ENCODE peak calls at places on chromosomes 4 and X, in seven cellular contexts. P is OCI-LY7, Q is thoracic aorta, Z is SK-N-SH, J is hepatocyte, M is GM12878, K is transverse colon. I is an unnamed sample. For H3K4me1, the result is how much of the 10 kb centered on the place peaks cover.

GRCh38 chr4:152099555-152099954 is 338.7 kb upstream of the GATB start:
- DNase-seq in K (no peak), P (no peak), Q (no peak), Z (no peak), M (no peak), J (no peak), I (no peak)

GRCh38 chrX:9464435-9465371 is at the start of gene TBL1X:
- DNase-seq in P (peak), K (peak), Q (no peak), Z (peak), J (peak), M (no peak), I (peak)

GRCh38 chrX:48934581-48935331 is 15.9 kb upstream of the PIM2 start:
- DNase-seq in Q (no peak), Z (no peak), J (no peak), P (no peak), K (no peak), M (no peak), I (no peak)

GRCh38 chr4:126705271-126705670 is 927.5 kb upstream of the INTU start:
- DNase-seq in K (no peak), P (no peak), M (no peak), J (no peak), Z (no peak), Q (no peak), I (no peak)

GRCh38 chrX:133415276-133416105 is at the start of gene GPC4:
- DNase-seq in P (no peak), Q (no peak), J (peak), Z (peak), K (peak), M (no peak), I (peak)

GRCh38 chrX:17374619-17375360 is at the start of gene NHS:
- DNase-seq in Q (no peak), J (peak), P (no peak), M (no peak), Z (peak), K (peak), I (peak)

GRCh38 chr4:2363056-2363719 is 55.3 kb downstream of the ZFYVE28 start:
- DNase-seq in Z (no peak), Q (no peak), K (no peak), P (no peak), J (peak), M (no peak), I (peak)

GRCh38 chrX:81348388-81348787 is 146.5 kb downstream of the SH3BGRL start:
- DNase-seq in Z (no peak), K (no peak), M (no peak), J (no peak), P (no peak), Q (no peak), I (no peak)

GRCh38 chrX:48022740-48023139 is 16.0 kb downstream of the SPACA5 start:
- DNase-seq in Q (no peak), M (no peak), K (no peak), J (no peak), P (no peak), Z (no peak), I (no peak)

GRCh38 chr4:77172336-77172735 is 15.3 kb downstream of the CCNG2 start:
- DNase-seq in P (no peak), M (no peak), Z (no peak), J (no peak), Q (no peak), K (no peak), I (no peak)

GRCh38 chr4:123621072-123621705 is 224.6 kb downstream of the SPRY1 start:
- DNase-seq in Z (no peak), J (no peak), M (no peak), Q (no peak), P (no peak), K (no peak), I (peak)

GRCh38 chr4:15413623-15414019 is 14.2 kb upstream of the C1QTNF7 start:
- DNase-seq in Z (no peak), J (no peak), Q (no peak), P (no peak), M (no peak), K (no peak), I (no peak)

GRCh38 chrX:17390325-17390992 is 15.5 kb downstream of the NHS start:
- DNase-seq in Z (no peak), P (no peak), J (no peak), K (no peak), Q (no peak), M (no peak), I (no peak)

GRCh38 chrX:7132335-7133035 is 15.0 kb upstream of the STS start:
- DNase-seq in J (peak), Z (no peak), M (no peak), Q (no peak), P (peak), K (peak), I (no peak)

GRCh38 chrX:23902419-23902818 is 5.3 kb downstream of the APOO start:
- DNase-seq in Q (no peak), K (no peak), Z (peak), J (peak), P (peak), M (no peak), I (no peak)

GRCh38 chrX:23901805-23902204 is 5.9 kb downstream of the APOO start:
- DNase-seq in K (peak), Q (peak), Z (peak), J (peak), M (peak), P (peak), I (no peak)

GRCh38 chrX:23898412-23898959 is 9.3 kb downstream of the APOO start:
- DNase-seq in K (no peak), J (no peak), P (no peak), Z (no peak), Q (no peak), M (no peak), I (no peak)

GRCh38 chrX:23900220-23900797 is 7.4 kb downstream of the APOO start:
- DNase-seq in J (no peak), Z (no peak), P (no peak), Q (no peak), M (no peak), K (no peak), I (peak)

GRCh38 chrX:23901065-23901464 is 6.7 kb downstream of the APOO start:
- DNase-seq in K (no peak), P (no peak), Q (no peak), Z (no peak), M (no peak), J (peak), I (no peak)
- H3K27ac ChIP-seq in K (peak), P (no peak), Q (peak), Z (peak), M (peak), J (peak), I (peak)

GRCh38 chrX:104324461-104324860 is 69.7 kb upstream of the ESX1 start:
- DNase-seq in M (no peak), Z (no peak), J (no peak), P (no peak), K (no peak), Q (no peak), I (no peak)

GRCh38 chrX:104315555-104315954 is 60.8 kb upstream of the ESX1 start:
- DNase-seq in P (no peak), K (no peak), M (no peak), J (no peak), Z (no peak), Q (no peak), I (no peak)

GRCh38 chrX:104318330-104319009 is 63.7 kb upstream of the ESX1 start:
- DNase-seq in M (no peak), Z (no peak), Q (no peak), P (no peak), K (peak), J (peak), I (no peak)

GRCh38 chrX:104316739-104317138 is 62.0 kb upstream of the ESX1 start:
- DNase-seq in M (no peak), P (no peak), Q (no peak), Z (no peak), J (no peak), K (no peak), I (no peak)

GRCh38 chrX:104319346-104319745 is 64.6 kb upstream of the ESX1 start:
- DNase-seq in Q (no peak), P (no peak), Z (no peak), K (no peak), J (no peak), M (no peak), I (no peak)
- H3K4me1 ChIP-seq in Q (under half), P (under half), Z (under half), K (under half), J (under half), M (under half), I (under half)

GRCh38 chr4:22237846-22238513 is 277.9 kb downstream of the ADGRA3 start:
- DNase-seq in J (peak), K (peak), P (no peak), Z (no peak), Q (no peak), M (no peak), I (no peak)

GRCh38 chr4:22240814-22241213 is 275.1 kb downstream of the ADGRA3 start:
- DNase-seq in Q (no peak), M (no peak), J (no peak), K (no peak), P (no peak), Z (no peak), I (no peak)

GRCh38 chr4:22237155-22237751 is 278.6 kb downstream of the ADGRA3 start:
- DNase-seq in J (peak), Q (no peak), M (no peak), P (no peak), K (peak), Z (peak), I (no peak)

GRCh38 chr4:22241415-22241814 is 274.5 kb downstream of the ADGRA3 start:
- DNase-seq in Z (no peak), P (no peak), M (no peak), Q (no peak), J (no peak), K (no peak), I (no peak)

GRCh38 chr4:22238742-22239141 is 277.1 kb downstream of the ADGRA3 start:
- DNase-seq in J (peak), K (peak), P (no peak), M (no peak), Z (peak), Q (no peak), I (no peak)
- TF ChIP-seq CTCF in J (peak), K (no peak), P (no peak), M (no peak), Z (peak), Q (no peak), I (no peak)

GRCh38 chr4:158821228-158822009 is 52.6 kb downstream of the FNIP2 start:
- DNase-seq in Z (no peak), Q (peak), K (no peak), M (no peak), P (no peak), J (no peak), I (no peak)
- H3K27ac ChIP-seq in Z (peak), Q (peak), K (peak), M (no peak), P (no peak), J (peak), I (peak)